ENCODE peak calls at places on chromosomes 1 and 21, in ten cellular contexts. Y, E, O, M, H, J, D, L, F and X are unnamed samples.

GRCh38 chr21:42806489-42807140 is 72.7 kb downstream of the WDR4 start:
- DNase-seq in Y (no peak), D (no peak), E (peak; percentile 30), J (no peak), F (no peak), L (no peak), M (no peak), O (no peak), H (no peak), X (no peak)

GRCh38 chr1:198934901-198935301 is 296.1 kb downstream of the PTPRC start:
- DNase-seq in M (no peak), L (no peak), F (peak; percentile 81), H (no peak), D (peak; percentile 71), E (peak; percentile 59), J (no peak), Y (peak; percentile 41), O (no peak), X (peak; percentile 70)

GRCh38 chr1:20589331-20590312 is 725 bp downstream of the CDA start:
- DNase-seq in J (no peak), M (no peak), H (no peak), L (no peak), E (no peak), D (no peak), Y (peak; percentile 64), O (peak; percentile 36), F (no peak), X (no peak)

GRCh38 chr1:205199090-205199930 is 12.2 kb downstream of the DSTYK start:
- DNase-seq in M (no peak), J (peak; percentile 10), F (no peak), D (no peak), O (no peak), Y (peak; percentile 93), E (peak; percentile 63), L (no peak), H (no peak), X (no peak)

GRCh38 chr1:232793944-232794343 is 11.3 kb upstream of the MAP10 start:
- DNase-seq in Y (peak; percentile 65), M (no peak), L (no peak), D (peak; percentile 12), E (no peak), O (no peak), H (no peak), J (no peak), F (no peak), X (no peak)

GRCh38 chr21:16004121-16004520 is 274.3 kb downstream of the USP25 start:
- DNase-seq in J (no peak), F (no peak), Y (no peak), D (no peak), O (no peak), L (no peak), M (no peak), E (no peak), H (no peak), X (no peak)

GRCh38 chr1:40078512-40079333 is 18.3 kb downstream of the PPT1 start:
- DNase-seq in J (peak; percentile 35), F (no peak), D (no peak), Y (peak; percentile 63), O (peak; percentile 36), M (peak; percentile 9), H (peak; percentile 75), E (peak; percentile 68), L (no peak), X (no peak)

GRCh38 chr1:98084188-98084587 is 163.4 kb upstream of the DPYD start:
- DNase-seq in Y (no peak), O (no peak), E (no peak), J (no peak), H (no peak), M (no peak), F (no peak), L (no peak), D (no peak), X (no peak)

GRCh38 chr1:74673351-74674111 is at the start of gene ERICH3:
- DNase-seq in D (no peak), O (no peak), L (no peak), Y (peak; percentile 52), M (no peak), J (no peak), E (no peak), F (no peak), H (no peak), X (no peak)

GRCh38 chr1:64965239-64966157 is 851 bp downstream of the JAK1 start:
- DNase-seq in F (peak; percentile 89), E (peak; percentile 33), H (peak; percentile 25), L (no peak), M (peak; percentile 30), O (peak; percentile 86), D (no peak), Y (peak; percentile 63), J (peak; percentile 47), X (peak; percentile 67)

GRCh38 chr1:110136911-110137310 is 13.4 kb upstream of the SLC6A17 start:
- DNase-seq in L (peak; percentile 45), E (peak; percentile 25), H (peak; percentile 10), M (no peak), Y (no peak), D (no peak), J (no peak), F (no peak), O (peak; percentile 12), X (no peak)

GRCh38 chr1:202697038-202697437 is 13.2 kb downstream of the SYT2 start:
- DNase-seq in H (no peak), M (no peak), O (peak; percentile 74), L (no peak), D (no peak), J (no peak), F (no peak), E (no peak), Y (no peak), X (no peak)

GRCh38 chr1:209883341-209883971 is 54.6 kb upstream of the SYT14 start:
- DNase-seq in L (no peak), J (no peak), D (no peak), H (no peak), E (no peak), O (no peak), Y (peak; percentile 77), F (no peak), M (no peak), X (no peak)

GRCh38 chr1:23118957-23119792 is 49.5 kb downstream of the LUZP1 start:
- DNase-seq in D (no peak), F (peak; percentile 80), J (no peak), E (no peak), M (no peak), O (no peak), H (no peak), Y (peak; percentile 58), L (no peak), X (peak; percentile 29)

GRCh38 chr1:175635092-175635491 is 108.3 kb downstream of the TNR start:
- DNase-seq in D (no peak), L (no peak), O (no peak), J (no peak), F (no peak), H (no peak), E (no peak), Y (no peak), M (no peak), X (no peak)

GRCh38 chr21:44467859-44468195 is 12.5 kb downstream of the LRRC3 start:
- DNase-seq in H (no peak), L (no peak), E (no peak), J (no peak), O (no peak), F (no peak), D (no peak), M (no peak), Y (no peak), X (no peak)

GRCh38 chr21:44018813-44019567 is 6.9 kb downstream of the TRAPPC10 start:
- DNase-seq in E (no peak), O (no peak), Y (no peak), F (no peak), L (no peak), M (no peak), D (no peak), H (no peak), J (no peak), X (no peak)

GRCh38 chr1:234602334-234603220 is 7.4 kb downstream of the IRF2BP2 start:
- DNase-seq in L (no peak), H (peak; percentile 34), J (no peak), D (peak; percentile 93), E (peak; percentile 91), Y (peak; percentile 90), O (peak; percentile 54), F (no peak), M (no peak), X (no peak)

GRCh38 chr1:13619909-13620308 is 36.3 kb downstream of the PDPN start:
- DNase-seq in E (no peak), H (no peak), J (no peak), O (no peak), D (peak; percentile 48), Y (no peak), L (no peak), M (no peak), F (no peak), X (no peak)